ENCODE peak calls at places on chromosomes 7 and 10, in four cellular contexts. One of them, this sample, is unnamed.

GRCh38 chr7:115779561-115779960 is 251.0 kb downstream of the TFEC start:
- DNase-seq in endothelial cell of umbilical vein: no peak
- DNase-seq in GM12878: no peak
- DNase-seq in IMR-90: peak
- DNase-seq in this sample: no peak

GRCh38 chr10:80177781-80178636 is 27.3 kb downstream of the ANXA11 start:
- DNase-seq in endothelial cell of umbilical vein: no peak
- DNase-seq in IMR-90: peak
- DNase-seq in GM12878: no peak
- DNase-seq in this sample: no peak

GRCh38 chr7:73503229-73503628 is 18.9 kb downstream of the BAZ1B start:
- DNase-seq in endothelial cell of umbilical vein: no peak
- DNase-seq in IMR-90: no peak
- DNase-seq in GM12878: no peak
- DNase-seq in this sample: no peak

GRCh38 chr7:12229046-12229445 is 18.0 kb downstream of the TMEM106B start:
- DNase-seq in endothelial cell of umbilical vein: no peak
- DNase-seq in GM12878: no peak
- DNase-seq in IMR-90: peak
- DNase-seq in this sample: no peak

GRCh38 chr7:44257618-44258422 is 57.0 kb downstream of the YKT6 start:
- DNase-seq in endothelial cell of umbilical vein: peak
- DNase-seq in IMR-90: peak
- DNase-seq in GM12878: peak
- DNase-seq in this sample: peak

GRCh38 chr7:85474234-85474633 is 287.4 kb upstream of the SEMA3D start:
- DNase-seq in GM12878: peak
- DNase-seq in IMR-90: peak
- DNase-seq in endothelial cell of umbilical vein: no peak
- DNase-seq in this sample: no peak

GRCh38 chr7:41247128-41247865 is 455.6 kb downstream of the INHBA start:
- DNase-seq in endothelial cell of umbilical vein: peak
- DNase-seq in IMR-90: peak
- DNase-seq in GM12878: no peak
- DNase-seq in this sample: no peak

GRCh38 chr7:53101026-53101425 is 65.6 kb downstream of the POM121L12 start:
- DNase-seq in GM12878: no peak
- DNase-seq in endothelial cell of umbilical vein: no peak
- DNase-seq in IMR-90: no peak
- DNase-seq in this sample: no peak

GRCh38 chr7:135245826-135246825 is 12.5 kb downstream of the STRA8 start:
- DNase-seq in GM12878: no peak
- DNase-seq in endothelial cell of umbilical vein: no peak
- DNase-seq in IMR-90: no peak
- DNase-seq in this sample: no peak

GRCh38 chr10:6151087-6151977 is 51.4 kb upstream of the PFKFB3 start:
- DNase-seq in endothelial cell of umbilical vein: peak
- DNase-seq in IMR-90: peak
- DNase-seq in GM12878: peak
- DNase-seq in this sample: peak

GRCh38 chr10:118565301-118566075 is 30.0 kb downstream of the PRLHR start:
- DNase-seq in GM12878: no peak
- DNase-seq in endothelial cell of umbilical vein: no peak
- DNase-seq in IMR-90: no peak
- DNase-seq in this sample: no peak

GRCh38 chr7:43211276-43211675 is 98.8 kb downstream of the HECW1 start:
- DNase-seq in IMR-90: no peak
- DNase-seq in GM12878: no peak
- DNase-seq in endothelial cell of umbilical vein: no peak
- DNase-seq in this sample: no peak

GRCh38 chr10:129877773-129878371 is 86.2 kb downstream of the EBF3 start:
- DNase-seq in IMR-90: no peak
- DNase-seq in GM12878: no peak
- DNase-seq in endothelial cell of umbilical vein: no peak
- DNase-seq in this sample: peak

GRCh38 chr7:116138202-116138801 is 72.0 kb upstream of the TES start:
- DNase-seq in endothelial cell of umbilical vein: peak
- DNase-seq in GM12878: no peak
- DNase-seq in IMR-90: peak
- DNase-seq in this sample: peak

GRCh38 chr7:92246363-92247101 is 758 bp downstream of the ANKIB1 start:
- DNase-seq in GM12878: no peak
- DNase-seq in endothelial cell of umbilical vein: peak
- DNase-seq in IMR-90: peak
- DNase-seq in this sample: peak

GRCh38 chr7:23298141-23298851 is 843 bp upstream of the MALSU1 start:
- DNase-seq in GM12878: no peak
- DNase-seq in IMR-90: peak
- DNase-seq in endothelial cell of umbilical vein: no peak
- DNase-seq in this sample: no peak

GRCh38 chr7:8178353-8178752 is 83.6 kb downstream of the ICA1 start:
- DNase-seq in IMR-90: no peak
- DNase-seq in endothelial cell of umbilical vein: peak
- DNase-seq in GM12878: no peak
- DNase-seq in this sample: no peak

GRCh38 chr7:155995183-155995612 is 182.9 kb upstream of the SHH start:
- DNase-seq in endothelial cell of umbilical vein: no peak
- DNase-seq in IMR-90: no peak
- DNase-seq in GM12878: no peak
- DNase-seq in this sample: no peak

GRCh38 chr10:107616031-107616430 is 451.5 kb upstream of the SORCS1 start:
- DNase-seq in IMR-90: no peak
- DNase-seq in endothelial cell of umbilical vein: no peak
- DNase-seq in GM12878: no peak
- DNase-seq in this sample: no peak

GRCh38 chr10:100829933-100830727 is 82.6 kb upstream of the SLF2 start:
- DNase-seq in endothelial cell of umbilical vein: no peak
- DNase-seq in GM12878: no peak
- DNase-seq in IMR-90: no peak
- DNase-seq in this sample: no peak

GRCh38 chr7:55109384-55110167 is 90.8 kb downstream of the EGFR start:
- DNase-seq in IMR-90: peak
- DNase-seq in GM12878: no peak
- DNase-seq in endothelial cell of umbilical vein: no peak
- DNase-seq in this sample: no peak

GRCh38 chr7:134245253-134245652 is 71.5 kb downstream of the SLC35B4 start:
- DNase-seq in GM12878: no peak
- DNase-seq in endothelial cell of umbilical vein: no peak
- DNase-seq in IMR-90: no peak
- DNase-seq in this sample: no peak

GRCh38 chr7:44326261-44327125 is 1.1 kb upstream of the CAMK2B start:
- DNase-seq in endothelial cell of umbilical vein: no peak
- DNase-seq in IMR-90: no peak
- DNase-seq in GM12878: no peak
- DNase-seq in this sample: no peak

GRCh38 chr7:140526901-140527664 is 47.8 kb upstream of the MKRN1 start:
- DNase-seq in GM12878: no peak
- DNase-seq in endothelial cell of umbilical vein: no peak
- DNase-seq in IMR-90: peak
- DNase-seq in this sample: no peak

GRCh38 chr7:954330-955238 is at the start of gene ADAP1:
- DNase-seq in endothelial cell of umbilical vein: no peak
- DNase-seq in IMR-90: peak
- DNase-seq in GM12878: no peak
- DNase-seq in this sample: peak

GRCh38 chr7:7512861-7513597 is 22.6 kb downstream of the COL28A1 start:
- DNase-seq in GM12878: no peak
- DNase-seq in IMR-90: peak
- DNase-seq in endothelial cell of umbilical vein: no peak
- DNase-seq in this sample: peak

GRCh38 chr7:77738871-77739270 is 42.6 kb downstream of the RSBN1L start:
- DNase-seq in GM12878: no peak
- DNase-seq in endothelial cell of umbilical vein: peak
- DNase-seq in IMR-90: peak
- DNase-seq in this sample: no peak

GRCh38 chr10:61313460-61313859 is 139.7 kb downstream of the TMEM26 start:
- DNase-seq in IMR-90: peak
- DNase-seq in endothelial cell of umbilical vein: peak
- DNase-seq in GM12878: no peak
- DNase-seq in this sample: no peak

GRCh38 chr10:77619964-77620703 is 17.5 kb downstream of the KCNMA1 start:
- DNase-seq in IMR-90: no peak
- DNase-seq in GM12878: no peak
- DNase-seq in endothelial cell of umbilical vein: no peak
- DNase-seq in this sample: no peak

GRCh38 chr7:33156441-33156840 is 27.1 kb downstream of the BBS9 start:
- DNase-seq in GM12878: no peak
- DNase-seq in IMR-90: no peak
- DNase-seq in endothelial cell of umbilical vein: no peak
- DNase-seq in this sample: no peak

GRCh38 chr7:139245401-139245800 is 14.4 kb downstream of the UBN2 start:
- DNase-seq in endothelial cell of umbilical vein: no peak
- DNase-seq in GM12878: no peak
- DNase-seq in IMR-90: no peak
- DNase-seq in this sample: no peak

GRCh38 chr10:95237376-95238170 is 43.5 kb downstream of the ACSM6 start:
- DNase-seq in endothelial cell of umbilical vein: no peak
- DNase-seq in IMR-90: peak
- DNase-seq in GM12878: no peak
- DNase-seq in this sample: no peak

GRCh38 chr10:100008708-100009282 is 952 bp downstream of the DNMBP start:
- DNase-seq in IMR-90: no peak
- DNase-seq in endothelial cell of umbilical vein: peak
- DNase-seq in GM12878: no peak
- DNase-seq in this sample: peak

GRCh38 chr10:62527019-62527827 is 153.1 kb downstream of the ZNF365 start:
- DNase-seq in GM12878: peak
- DNase-seq in endothelial cell of umbilical vein: no peak
- DNase-seq in IMR-90: no peak
- DNase-seq in this sample: no peak

GRCh38 chr7:69859342-69859741 is 261.1 kb downstream of the AUTS2 start:
- DNase-seq in GM12878: no peak
- DNase-seq in IMR-90: no peak
- DNase-seq in endothelial cell of umbilical vein: no peak
- DNase-seq in this sample: no peak

GRCh38 chr10:119812684-119813083 is 60.0 kb downstream of the MCMBP start:
- DNase-seq in IMR-90: no peak
- DNase-seq in endothelial cell of umbilical vein: peak
- DNase-seq in GM12878: no peak
- DNase-seq in this sample: no peak
- TF ChIP-seq FOS in IMR-90: no peak
- TF ChIP-seq FOS in endothelial cell of umbilical vein: no peak
- TF ChIP-seq FOS in GM12878: no peak
- TF ChIP-seq FOS in this sample: no peak

GRCh38 chr10:133373104-133373624 is at the start of gene ECHS1:
- DNase-seq in endothelial cell of umbilical vein: peak
- DNase-seq in GM12878: peak
- DNase-seq in IMR-90: peak
- DNase-seq in this sample: peak

GRCh38 chr10:133377818-133378250 is 1.2 kb upstream of the PAOX start:
- DNase-seq in GM12878: no peak
- DNase-seq in endothelial cell of umbilical vein: no peak
- DNase-seq in IMR-90: no peak
- DNase-seq in this sample: no peak

GRCh38 chr10:133378251-133379096 is 588 bp upstream of the PAOX start:
- DNase-seq in IMR-90: peak
- DNase-seq in endothelial cell of umbilical vein: peak
- DNase-seq in GM12878: no peak
- DNase-seq in this sample: peak

GRCh38 chr10:133377025-133377817 is 1.8 kb upstream of the PAOX start:
- DNase-seq in IMR-90: no peak
- DNase-seq in GM12878: no peak
- DNase-seq in endothelial cell of umbilical vein: no peak
- DNase-seq in this sample: no peak

DNA sequence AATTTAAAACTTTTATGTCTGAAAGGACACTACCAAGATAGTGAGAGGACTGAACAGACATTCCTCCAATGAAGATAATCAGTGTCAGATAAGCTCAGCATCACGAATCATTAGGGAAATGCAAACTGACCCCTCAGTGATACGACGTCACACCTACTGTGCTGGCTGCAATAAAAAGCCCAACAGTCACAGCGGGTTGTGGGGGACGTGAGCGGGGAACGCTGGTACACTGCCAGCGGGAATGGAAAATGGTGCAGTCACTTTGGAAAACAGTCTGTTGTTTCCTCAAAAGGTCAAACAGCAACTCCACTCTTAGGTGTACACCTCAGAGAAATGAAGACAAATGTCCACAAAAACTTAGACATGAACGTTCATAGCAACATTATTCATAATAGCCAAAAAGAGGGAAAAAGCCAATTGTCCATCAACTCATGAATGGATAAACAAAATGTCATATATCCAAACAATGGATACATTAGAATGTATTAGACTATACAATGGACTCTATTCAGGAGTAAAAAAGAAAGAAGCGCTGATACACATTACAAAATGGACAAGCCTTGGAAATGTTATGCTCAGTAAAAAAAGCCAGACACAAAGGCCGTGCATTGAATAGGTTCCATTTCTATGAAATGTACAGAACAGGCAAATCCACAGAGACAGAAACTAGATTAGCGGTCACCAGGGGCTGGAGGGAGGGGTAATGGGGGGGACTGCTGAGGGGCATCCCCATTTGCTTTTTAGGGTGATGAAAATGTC is 2.4 kb upstream of the ECHS1 start:
- DNase-seq in endothelial cell of umbilical vein: no peak
- DNase-seq in IMR-90: no peak
- DNase-seq in GM12878: no peak
- DNase-seq in this sample: no peak
- TF ChIP-seq FOS in endothelial cell of umbilical vein: no peak
- TF ChIP-seq FOS in IMR-90: no peak
- TF ChIP-seq FOS in GM12878: no peak
- TF ChIP-seq FOS in this sample: no peak

GRCh38 chr10:14588084-14588937 is 186.4 kb downstream of the FAM107B start:
- DNase-seq in endothelial cell of umbilical vein: peak
- DNase-seq in IMR-90: peak
- DNase-seq in GM12878: no peak
- DNase-seq in this sample: no peak
- TF ChIP-seq FOS in endothelial cell of umbilical vein: peak
- TF ChIP-seq FOS in IMR-90: peak
- TF ChIP-seq FOS in GM12878: no peak
- TF ChIP-seq FOS in this sample: no peak

DNA sequence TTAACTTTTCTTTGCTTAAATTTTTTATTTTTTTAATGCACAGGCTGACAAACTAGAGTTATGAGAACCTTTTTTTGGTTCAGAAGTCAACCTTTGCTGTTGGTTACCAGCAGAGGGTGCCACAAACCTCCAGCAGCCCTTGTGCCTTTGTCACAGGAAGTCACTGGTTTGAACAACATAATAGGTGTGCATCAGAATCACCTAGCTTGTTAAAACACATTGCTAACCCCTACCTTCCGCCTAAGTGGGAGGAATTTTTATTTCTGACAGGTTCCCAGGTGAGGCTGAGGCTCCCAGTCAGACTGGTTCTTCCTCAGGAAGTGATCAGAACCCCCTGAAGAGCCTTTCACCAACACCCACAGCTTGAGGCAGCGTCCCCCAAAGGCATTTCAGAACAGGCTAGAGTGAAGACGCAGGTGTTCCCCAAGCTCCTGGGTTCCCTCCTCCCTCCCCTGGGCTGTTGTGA is 22.6 kb upstream of the VDAC2 start:
- DNase-seq in GM12878: peak
- DNase-seq in IMR-90: peak
- DNase-seq in endothelial cell of umbilical vein: peak
- DNase-seq in this sample: peak
- TF ChIP-seq FOS in GM12878: no peak
- TF ChIP-seq FOS in IMR-90: no peak
- TF ChIP-seq FOS in endothelial cell of umbilical vein: no peak
- TF ChIP-seq FOS in this sample: no peak

GRCh38 chr10:15605740-15606369 is 113.9 kb downstream of the ITGA8 start:
- DNase-seq in IMR-90: no peak
- DNase-seq in endothelial cell of umbilical vein: peak
- DNase-seq in GM12878: no peak
- DNase-seq in this sample: no peak
- TF ChIP-seq FOS in IMR-90: no peak
- TF ChIP-seq FOS in endothelial cell of umbilical vein: no peak
- TF ChIP-seq FOS in GM12878: no peak
- TF ChIP-seq FOS in this sample: no peak

This sample was measured in K562.